ENCODE peak calls at places on chromosomes 6 and 20, in four cellular contexts. One of them, this sample, is unnamed. For H3K9me3, the result is how much of the 10 kb centered on the place peaks cover.

GRCh38 chr6:41560440-41561192 is 14.4 kb downstream of the FOXP4 start:
- DNase-seq in upper lobe of right lung: no peak
- DNase-seq in adrenal gland: peak
- DNase-seq in pancreas: peak
- DNase-seq in this sample: peak

GRCh38 chr6:39430968-39431523 is 108.5 kb upstream of the KCNK16 start:
- DNase-seq in upper lobe of right lung: peak
- DNase-seq in adrenal gland: peak
- DNase-seq in pancreas: peak
- DNase-seq in this sample: peak

GRCh38 chr20:3923818-3924217 is 34.6 kb downstream of the PANK2 start:
- DNase-seq in upper lobe of right lung: no peak
- DNase-seq in adrenal gland: no peak
- DNase-seq in pancreas: no peak
- DNase-seq in this sample: no peak

GRCh38 chr6:31614075-31614619 is 887 bp upstream of the AIF1 start:
- DNase-seq in upper lobe of right lung: no peak
- DNase-seq in adrenal gland: no peak
- DNase-seq in pancreas: no peak
- DNase-seq in this sample: no peak

GRCh38 chr6:42313038-42313437 is 95.4 kb upstream of the MRPS10 start:
- DNase-seq in upper lobe of right lung: no peak
- DNase-seq in adrenal gland: peak
- DNase-seq in pancreas: no peak
- DNase-seq in this sample: no peak

GRCh38 chr6:10518461-10519216 is 2.5 kb upstream of the GCNT2 start:
- DNase-seq in upper lobe of right lung: no peak
- DNase-seq in adrenal gland: no peak
- DNase-seq in pancreas: no peak
- DNase-seq in this sample: no peak

GRCh38 chr6:68468244-68468884 is 166.7 kb upstream of the ADGRB3 start:
- DNase-seq in upper lobe of right lung: no peak
- DNase-seq in adrenal gland: no peak
- DNase-seq in pancreas: no peak
- DNase-seq in this sample: no peak

GRCh38 chr6:132734694-132735236 is 20.9 kb upstream of the VNN1 start:
- DNase-seq in upper lobe of right lung: no peak
- DNase-seq in adrenal gland: no peak
- DNase-seq in pancreas: peak
- DNase-seq in this sample: no peak

GRCh38 chr6:85923013-85923430 is 280.3 kb upstream of the SYNCRIP start:
- DNase-seq in upper lobe of right lung: no peak
- DNase-seq in adrenal gland: peak
- DNase-seq in pancreas: peak
- DNase-seq in this sample: no peak

GRCh38 chr20:24738981-24739633 is 210.0 kb upstream of the CST7 start:
- DNase-seq in upper lobe of right lung: no peak
- DNase-seq in adrenal gland: no peak
- DNase-seq in pancreas: no peak
- DNase-seq in this sample: no peak

GRCh38 chr6:79079425-79080130 is 1.5 kb upstream of the PHIP start:
- DNase-seq in upper lobe of right lung: no peak
- DNase-seq in adrenal gland: no peak
- DNase-seq in pancreas: no peak
- DNase-seq in this sample: no peak

GRCh38 chr20:49515588-49515987 is 33.1 kb upstream of the KCNB1 start:
- DNase-seq in upper lobe of right lung: no peak
- DNase-seq in adrenal gland: no peak
- DNase-seq in pancreas: no peak
- DNase-seq in this sample: no peak

GRCh38 chr6:37019065-37019450 is 13.6 kb downstream of the FGD2 start:
- DNase-seq in upper lobe of right lung: no peak
- DNase-seq in adrenal gland: peak
- DNase-seq in pancreas: no peak
- DNase-seq in this sample: no peak

GRCh38 chr6:4780360-4780812 is 4.2 kb downstream of the CDYL start:
- DNase-seq in upper lobe of right lung: no peak
- DNase-seq in adrenal gland: peak
- DNase-seq in pancreas: no peak
- DNase-seq in this sample: no peak

GRCh38 chr6:132131777-132132176 is 180.6 kb upstream of the CCN2 start:
- DNase-seq in upper lobe of right lung: no peak
- DNase-seq in adrenal gland: no peak
- DNase-seq in pancreas: no peak
- DNase-seq in this sample: peak

GRCh38 chr6:66926060-66926459 is 1219.0 kb upstream of the EYS start:
- DNase-seq in upper lobe of right lung: no peak
- DNase-seq in adrenal gland: peak
- DNase-seq in pancreas: no peak
- DNase-seq in this sample: no peak

GRCh38 chr6:41462980-41463930 is 82.9 kb upstream of the FOXP4 start:
- DNase-seq in upper lobe of right lung: peak
- DNase-seq in adrenal gland: peak
- DNase-seq in pancreas: peak
- DNase-seq in this sample: peak

GRCh38 chr6:97203343-97203742 is 79.7 kb downstream of the MMS22L start:
- DNase-seq in upper lobe of right lung: no peak
- DNase-seq in adrenal gland: no peak
- DNase-seq in pancreas: no peak
- DNase-seq in this sample: no peak

GRCh38 chr6:126614642-126615504 is 275.0 kb downstream of the CENPW start:
- DNase-seq in upper lobe of right lung: no peak
- DNase-seq in adrenal gland: no peak
- DNase-seq in pancreas: no peak
- DNase-seq in this sample: no peak

GRCh38 chr6:45676376-45676775 is 298.6 kb upstream of the SUPT3H start:
- DNase-seq in upper lobe of right lung: no peak
- DNase-seq in adrenal gland: no peak
- DNase-seq in pancreas: no peak
- DNase-seq in this sample: no peak

GRCh38 chr6:118146584-118146983 is 239.5 kb downstream of the SLC35F1 start:
- DNase-seq in upper lobe of right lung: no peak
- DNase-seq in adrenal gland: no peak
- DNase-seq in pancreas: no peak
- DNase-seq in this sample: no peak

GRCh38 chr6:148339766-148340165 is 2.9 kb upstream of the SASH1 start:
- DNase-seq in upper lobe of right lung: no peak
- DNase-seq in adrenal gland: no peak
- DNase-seq in pancreas: no peak
- DNase-seq in this sample: no peak

GRCh38 chr6:56911847-56912246 is 43.1 kb upstream of the BEND6 start:
- DNase-seq in upper lobe of right lung: no peak
- DNase-seq in adrenal gland: no peak
- DNase-seq in pancreas: no peak
- DNase-seq in this sample: no peak

GRCh38 chr20:53265304-53265875 is 293.2 kb downstream of the TSHZ2 start:
- DNase-seq in upper lobe of right lung: no peak
- DNase-seq in adrenal gland: no peak
- DNase-seq in pancreas: no peak
- DNase-seq in this sample: no peak

GRCh38 chr20:62793757-62794006 is 2.6 kb upstream of the MRGBP start:
- DNase-seq in upper lobe of right lung: no peak
- DNase-seq in adrenal gland: no peak
- DNase-seq in pancreas: no peak
- DNase-seq in this sample: no peak
- H3K9me3 ChIP-seq in upper lobe of right lung: under half
- H3K9me3 ChIP-seq in adrenal gland: under half
- H3K9me3 ChIP-seq in pancreas: under half
- H3K9me3 ChIP-seq in this sample: under half

DNA sequence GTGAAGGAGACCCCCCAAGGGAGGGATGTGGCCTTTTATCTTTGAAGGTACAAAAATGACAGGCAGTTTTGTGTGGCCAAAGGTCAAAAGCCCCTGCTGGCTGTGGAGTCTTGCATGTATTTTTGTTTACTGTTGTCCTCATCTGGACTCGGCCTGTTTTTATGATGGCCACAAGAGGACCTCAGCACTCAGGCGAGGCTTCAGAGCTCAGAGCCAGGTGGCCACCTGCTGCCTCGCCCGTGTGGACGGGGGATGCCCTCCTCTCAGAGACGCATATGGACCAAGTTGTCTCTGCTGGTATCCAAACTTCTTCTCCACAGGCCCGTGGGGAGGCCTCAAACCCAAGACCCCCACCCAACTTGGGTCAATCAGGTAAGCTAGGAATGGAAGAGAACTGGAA is 118.2 kb downstream of the DACT2 start:
- DNase-seq in upper lobe of right lung: peak
- DNase-seq in adrenal gland: no peak
- DNase-seq in pancreas: no peak
- DNase-seq in this sample: no peak
- TF ChIP-seq CTCF in upper lobe of right lung: peak
- TF ChIP-seq CTCF in adrenal gland: no peak
- TF ChIP-seq CTCF in pancreas: no peak
- TF ChIP-seq CTCF in this sample: peak

DNA sequence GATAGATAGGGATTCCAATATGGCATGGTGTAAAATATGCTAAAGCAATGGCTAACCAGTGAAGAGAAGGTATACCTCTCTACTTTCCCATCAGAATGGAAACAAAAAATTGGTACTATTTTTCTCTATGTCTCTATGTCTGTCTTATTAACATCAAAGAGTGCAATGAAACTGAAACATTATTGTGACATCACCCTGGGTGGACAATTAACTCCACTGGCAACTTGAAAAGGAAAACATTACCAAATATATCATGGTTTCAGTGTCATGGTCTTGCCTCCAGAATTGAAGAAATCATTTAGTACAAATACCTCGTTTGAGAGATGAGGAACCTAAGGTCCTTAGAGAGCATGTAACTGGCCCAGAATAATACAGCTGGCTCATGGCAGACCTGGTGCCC is 1132.5 kb upstream of the MAP3K7 start:
- DNase-seq in upper lobe of right lung: no peak
- DNase-seq in adrenal gland: no peak
- DNase-seq in pancreas: no peak
- DNase-seq in this sample: no peak
- H3K4me3 ChIP-seq in upper lobe of right lung: no peak
- H3K4me3 ChIP-seq in adrenal gland: no peak
- H3K4me3 ChIP-seq in pancreas: no peak
- H3K4me3 ChIP-seq in this sample: no peak

GRCh38 chr20:8221887-8222419 is 89.9 kb downstream of the PLCB1 start:
- DNase-seq in upper lobe of right lung: no peak
- DNase-seq in adrenal gland: no peak
- DNase-seq in pancreas: no peak
- DNase-seq in this sample: no peak
- H3K9me3 ChIP-seq in upper lobe of right lung: under half
- H3K9me3 ChIP-seq in adrenal gland: under half
- H3K9me3 ChIP-seq in pancreas: under half
- H3K9me3 ChIP-seq in this sample: under half

GRCh38 chr20:32050324-32050723 is 1.7 kb upstream of the HCK start:
- DNase-seq in upper lobe of right lung: no peak
- DNase-seq in adrenal gland: no peak
- DNase-seq in pancreas: no peak
- DNase-seq in this sample: no peak

GRCh38 chr20:32052792-32053362 is 835 bp downstream of the HCK start:
- DNase-seq in upper lobe of right lung: peak
- DNase-seq in adrenal gland: peak
- DNase-seq in pancreas: peak
- DNase-seq in this sample: peak

GRCh38 chr20:32052090-32052791 is at the start of gene HCK:
- DNase-seq in upper lobe of right lung: peak
- DNase-seq in adrenal gland: peak
- DNase-seq in pancreas: peak
- DNase-seq in this sample: peak

GRCh38 chr20:32051720-32052089 is 337 bp upstream of the HCK start:
- DNase-seq in upper lobe of right lung: no peak
- DNase-seq in adrenal gland: no peak
- DNase-seq in pancreas: no peak
- DNase-seq in this sample: no peak

GRCh38 chr20:32050851-32051556 is 1.0 kb upstream of the HCK start:
- DNase-seq in upper lobe of right lung: peak
- DNase-seq in adrenal gland: peak
- DNase-seq in pancreas: peak
- DNase-seq in this sample: peak
- TF ChIP-seq CTCF in upper lobe of right lung: no peak
- TF ChIP-seq CTCF in adrenal gland: no peak
- TF ChIP-seq CTCF in pancreas: no peak
- TF ChIP-seq CTCF in this sample: no peak

GRCh38 chr6:75281643-75282042 is 2.9 kb downstream of the TMEM30A start:
- DNase-seq in upper lobe of right lung: no peak
- DNase-seq in adrenal gland: no peak
- DNase-seq in pancreas: no peak
- DNase-seq in this sample: no peak
- H3K4me3 ChIP-seq in upper lobe of right lung: peak
- H3K4me3 ChIP-seq in adrenal gland: no peak
- H3K4me3 ChIP-seq in pancreas: no peak
- H3K4me3 ChIP-seq in this sample: peak

This sample was measured in left ventricle myocardium inferior.